ENCODE peak calls at places on chromosomes 16 and 17, in eight cellular contexts. One of them, this sample, is unnamed.
A peak's percentile ranks its signal among the peaks of the same experiment; 100 is the strongest.

GRCh38 chr16:67546761-67547422 is 15.4 kb upstream of the CTCF start:
- DNase-seq in Peyer's patch: peak; percentile 94
- DNase-seq in H9: peak; percentile 88
- DNase-seq in mammary epithelial cell: peak; percentile 45
- DNase-seq in psoas muscle: peak; percentile 87
- DNase-seq in uterus: peak; percentile 66
- DNase-seq in cardiac muscle cell: peak; percentile 81
- DNase-seq in pancreas: peak; percentile 91
- DNase-seq in this sample: peak; percentile 89

GRCh38 chr16:21708533-21709115 is 44.9 kb downstream of the OTOA start:
- DNase-seq in psoas muscle: peak; percentile 56
- DNase-seq in H9: peak; percentile 56
- DNase-seq in cardiac muscle cell: peak; percentile 80
- DNase-seq in mammary epithelial cell: peak; percentile 60
- DNase-seq in pancreas: no peak
- DNase-seq in Peyer's patch: peak; percentile 95
- DNase-seq in uterus: peak; percentile 73
- DNase-seq in this sample: no peak

GRCh38 chr16:3235856-3236669 is 1.1 kb upstream of the ZNF200 start:
- DNase-seq in Peyer's patch: peak; percentile 74
- DNase-seq in H9: peak; percentile 72
- DNase-seq in pancreas: no peak
- DNase-seq in cardiac muscle cell: peak; percentile 3
- DNase-seq in mammary epithelial cell: peak; percentile 26
- DNase-seq in uterus: peak; percentile 37
- DNase-seq in psoas muscle: peak; percentile 68
- DNase-seq in this sample: peak; percentile 59

GRCh38 chr17:48647103-48647963 is 21.2 kb upstream of the HOXB9 start:
- DNase-seq in mammary epithelial cell: no peak
- DNase-seq in uterus: no peak
- DNase-seq in H9: peak; percentile 87
- DNase-seq in cardiac muscle cell: no peak
- DNase-seq in pancreas: no peak
- DNase-seq in psoas muscle: no peak
- DNase-seq in Peyer's patch: no peak
- DNase-seq in this sample: no peak

GRCh38 chr17:80830020-80830780 is 161.4 kb upstream of the CHMP6 start:
- DNase-seq in cardiac muscle cell: no peak
- DNase-seq in pancreas: no peak
- DNase-seq in mammary epithelial cell: no peak
- DNase-seq in Peyer's patch: no peak
- DNase-seq in uterus: no peak
- DNase-seq in H9: no peak
- DNase-seq in psoas muscle: peak; percentile 47
- DNase-seq in this sample: no peak

GRCh38 chr16:83826146-83826913 is 18.6 kb downstream of the HSBP1 start:
- DNase-seq in mammary epithelial cell: peak; percentile 85
- DNase-seq in H9: peak; percentile 83
- DNase-seq in psoas muscle: peak; percentile 94
- DNase-seq in pancreas: peak; percentile 92
- DNase-seq in Peyer's patch: peak; percentile 94
- DNase-seq in cardiac muscle cell: peak; percentile 83
- DNase-seq in uterus: peak; percentile 85
- DNase-seq in this sample: peak; percentile 81

GRCh38 chr17:42674755-42675347 is 1.9 kb downstream of the PLEKHH3 start:
- DNase-seq in mammary epithelial cell: no peak
- DNase-seq in uterus: no peak
- DNase-seq in psoas muscle: peak; percentile 65
- DNase-seq in H9: peak; percentile 91
- DNase-seq in pancreas: peak; percentile 89
- DNase-seq in cardiac muscle cell: no peak
- DNase-seq in Peyer's patch: no peak
- DNase-seq in this sample: no peak

GRCh38 chr17:74502866-74503265 is 28.4 kb downstream of the CD300LB start:
- DNase-seq in pancreas: no peak
- DNase-seq in Peyer's patch: peak; percentile 27
- DNase-seq in cardiac muscle cell: no peak
- DNase-seq in psoas muscle: no peak
- DNase-seq in mammary epithelial cell: no peak
- DNase-seq in H9: no peak
- DNase-seq in uterus: no peak
- DNase-seq in this sample: no peak

GRCh38 chr17:73043686-73044581 is 48.6 kb downstream of the SLC39A11 start:
- DNase-seq in pancreas: no peak
- DNase-seq in cardiac muscle cell: no peak
- DNase-seq in mammary epithelial cell: peak; percentile 53
- DNase-seq in H9: no peak
- DNase-seq in uterus: no peak
- DNase-seq in psoas muscle: no peak
- DNase-seq in Peyer's patch: no peak
- DNase-seq in this sample: no peak

GRCh38 chr16:71883849-71884638 is at the start of gene ZNF821:
- DNase-seq in pancreas: peak; percentile 88
- DNase-seq in mammary epithelial cell: peak; percentile 54
- DNase-seq in psoas muscle: peak; percentile 86
- DNase-seq in cardiac muscle cell: peak; percentile 97
- DNase-seq in uterus: peak; percentile 82
- DNase-seq in Peyer's patch: peak; percentile 90
- DNase-seq in H9: peak; percentile 92
- DNase-seq in this sample: peak; percentile 82

GRCh38 chr17:75344664-75345063 is 55.4 kb upstream of the SLC25A19 start:
- DNase-seq in cardiac muscle cell: no peak
- DNase-seq in pancreas: no peak
- DNase-seq in uterus: no peak
- DNase-seq in H9: peak; percentile 76
- DNase-seq in mammary epithelial cell: no peak
- DNase-seq in Peyer's patch: no peak
- DNase-seq in psoas muscle: no peak
- DNase-seq in this sample: peak; percentile 13

GRCh38 chr16:10923650-10924214 is 18.5 kb downstream of the DEXI start:
- DNase-seq in uterus: no peak
- DNase-seq in Peyer's patch: peak; percentile 71
- DNase-seq in H9: no peak
- DNase-seq in psoas muscle: peak; percentile 95
- DNase-seq in pancreas: peak; percentile 80
- DNase-seq in mammary epithelial cell: no peak
- DNase-seq in cardiac muscle cell: no peak
- DNase-seq in this sample: peak; percentile 98

GRCh38 chr16:68760671-68761275 is 23.7 kb downstream of the CDH1 start:
- DNase-seq in cardiac muscle cell: no peak
- DNase-seq in Peyer's patch: peak; percentile 58
- DNase-seq in pancreas: no peak
- DNase-seq in psoas muscle: no peak
- DNase-seq in H9: no peak
- DNase-seq in uterus: no peak
- DNase-seq in mammary epithelial cell: peak; percentile 99
- DNase-seq in this sample: no peak

GRCh38 chr16:11032922-11033291 is 88.5 kb downstream of the CLEC16A start:
- DNase-seq in psoas muscle: peak; percentile 67
- DNase-seq in mammary epithelial cell: no peak
- DNase-seq in cardiac muscle cell: peak; percentile 32
- DNase-seq in pancreas: no peak
- DNase-seq in Peyer's patch: no peak
- DNase-seq in H9: no peak
- DNase-seq in uterus: peak; percentile 86
- DNase-seq in this sample: no peak

GRCh38 chr16:457732-458400 is 32.4 kb downstream of the RAB11FIP3 start:
- DNase-seq in mammary epithelial cell: no peak
- DNase-seq in pancreas: no peak
- DNase-seq in Peyer's patch: no peak
- DNase-seq in cardiac muscle cell: peak; percentile 47
- DNase-seq in uterus: no peak
- DNase-seq in H9: no peak
- DNase-seq in psoas muscle: no peak
- DNase-seq in this sample: no peak

GRCh38 chr17:50097907-50098306 is 2.8 kb downstream of the PDK2 start:
- DNase-seq in pancreas: no peak
- DNase-seq in uterus: no peak
- DNase-seq in cardiac muscle cell: no peak
- DNase-seq in psoas muscle: no peak
- DNase-seq in Peyer's patch: no peak
- DNase-seq in H9: no peak
- DNase-seq in mammary epithelial cell: no peak
- DNase-seq in this sample: peak; percentile 54
- H3K27ac ChIP-seq in pancreas: no peak overlapping the region
- H3K27ac ChIP-seq in uterus: no peak overlapping the region
- H3K27ac ChIP-seq in cardiac muscle cell: no peak overlapping the region
- H3K27ac ChIP-seq in psoas muscle: peak overlapping the region; percentile 88
- H3K27ac ChIP-seq in Peyer's patch: no peak overlapping the region
- H3K27ac ChIP-seq in H9: no peak overlapping the region
- H3K27ac ChIP-seq in mammary epithelial cell: no peak overlapping the region
- H3K27ac ChIP-seq in this sample: no peak overlapping the region

GRCh38 chr17:58534331-58534730 is 19.9 kb upstream of the MTMR4 start:
- DNase-seq in psoas muscle: no peak
- DNase-seq in cardiac muscle cell: no peak
- DNase-seq in pancreas: no peak
- DNase-seq in H9: no peak
- DNase-seq in mammary epithelial cell: no peak
- DNase-seq in uterus: no peak
- DNase-seq in Peyer's patch: no peak
- DNase-seq in this sample: no peak
- TF ChIP-seq CTCF in psoas muscle: no peak
- TF ChIP-seq CTCF in cardiac muscle cell: no peak
- TF ChIP-seq CTCF in pancreas: no peak
- TF ChIP-seq CTCF in H9: peak; percentile 41
- TF ChIP-seq CTCF in mammary epithelial cell: no peak
- TF ChIP-seq CTCF in uterus: no peak
- TF ChIP-seq CTCF in Peyer's patch: no peak
- TF ChIP-seq CTCF in this sample: no peak

GRCh38 chr17:77685881-77686486 is 272.5 kb upstream of the TNRC6C start:
- DNase-seq in Peyer's patch: no peak
- DNase-seq in pancreas: no peak
- DNase-seq in cardiac muscle cell: no peak
- DNase-seq in H9: no peak
- DNase-seq in psoas muscle: no peak
- DNase-seq in uterus: no peak
- DNase-seq in mammary epithelial cell: no peak
- DNase-seq in this sample: no peak
- H3K27me3 ChIP-seq in Peyer's patch: no peaks in the 10 kb centered on the region
- H3K27me3 ChIP-seq in pancreas: peaks cover 8% of the 10 kb centered on the region
- H3K27me3 ChIP-seq in cardiac muscle cell: no peaks in the 10 kb centered on the region
- H3K27me3 ChIP-seq in H9: no peaks in the 10 kb centered on the region
- H3K27me3 ChIP-seq in psoas muscle: no peaks in the 10 kb centered on the region
- H3K27me3 ChIP-seq in uterus: no peaks in the 10 kb centered on the region
- H3K27me3 ChIP-seq in mammary epithelial cell: no peaks in the 10 kb centered on the region
- H3K27me3 ChIP-seq in this sample: no peaks in the 10 kb centered on the region

GRCh38 chr16:66372078-66372897 is 5.8 kb downstream of the CDH5 start:
- DNase-seq in Peyer's patch: no peak
- DNase-seq in pancreas: no peak
- DNase-seq in cardiac muscle cell: no peak
- DNase-seq in mammary epithelial cell: no peak
- DNase-seq in uterus: no peak
- DNase-seq in psoas muscle: no peak
- DNase-seq in H9: no peak
- DNase-seq in this sample: no peak

GRCh38 chr16:66369055-66369592 is 2.6 kb downstream of the CDH5 start:
- DNase-seq in psoas muscle: no peak
- DNase-seq in mammary epithelial cell: no peak
- DNase-seq in pancreas: no peak
- DNase-seq in H9: no peak
- DNase-seq in cardiac muscle cell: no peak
- DNase-seq in Peyer's patch: no peak
- DNase-seq in uterus: peak; percentile 38
- DNase-seq in this sample: no peak

GRCh38 chr16:66372898-66373155 is 6.3 kb downstream of the CDH5 start:
- DNase-seq in psoas muscle: no peak
- DNase-seq in Peyer's patch: peak; percentile 22
- DNase-seq in cardiac muscle cell: no peak
- DNase-seq in uterus: no peak
- DNase-seq in H9: no peak
- DNase-seq in mammary epithelial cell: no peak
- DNase-seq in pancreas: no peak
- DNase-seq in this sample: no peak

GRCh38 chr16:66373667-66374066 is 7.2 kb downstream of the CDH5 start:
- DNase-seq in pancreas: no peak
- DNase-seq in mammary epithelial cell: no peak
- DNase-seq in uterus: no peak
- DNase-seq in H9: no peak
- DNase-seq in cardiac muscle cell: no peak
- DNase-seq in Peyer's patch: no peak
- DNase-seq in psoas muscle: no peak
- DNase-seq in this sample: no peak

DNA sequence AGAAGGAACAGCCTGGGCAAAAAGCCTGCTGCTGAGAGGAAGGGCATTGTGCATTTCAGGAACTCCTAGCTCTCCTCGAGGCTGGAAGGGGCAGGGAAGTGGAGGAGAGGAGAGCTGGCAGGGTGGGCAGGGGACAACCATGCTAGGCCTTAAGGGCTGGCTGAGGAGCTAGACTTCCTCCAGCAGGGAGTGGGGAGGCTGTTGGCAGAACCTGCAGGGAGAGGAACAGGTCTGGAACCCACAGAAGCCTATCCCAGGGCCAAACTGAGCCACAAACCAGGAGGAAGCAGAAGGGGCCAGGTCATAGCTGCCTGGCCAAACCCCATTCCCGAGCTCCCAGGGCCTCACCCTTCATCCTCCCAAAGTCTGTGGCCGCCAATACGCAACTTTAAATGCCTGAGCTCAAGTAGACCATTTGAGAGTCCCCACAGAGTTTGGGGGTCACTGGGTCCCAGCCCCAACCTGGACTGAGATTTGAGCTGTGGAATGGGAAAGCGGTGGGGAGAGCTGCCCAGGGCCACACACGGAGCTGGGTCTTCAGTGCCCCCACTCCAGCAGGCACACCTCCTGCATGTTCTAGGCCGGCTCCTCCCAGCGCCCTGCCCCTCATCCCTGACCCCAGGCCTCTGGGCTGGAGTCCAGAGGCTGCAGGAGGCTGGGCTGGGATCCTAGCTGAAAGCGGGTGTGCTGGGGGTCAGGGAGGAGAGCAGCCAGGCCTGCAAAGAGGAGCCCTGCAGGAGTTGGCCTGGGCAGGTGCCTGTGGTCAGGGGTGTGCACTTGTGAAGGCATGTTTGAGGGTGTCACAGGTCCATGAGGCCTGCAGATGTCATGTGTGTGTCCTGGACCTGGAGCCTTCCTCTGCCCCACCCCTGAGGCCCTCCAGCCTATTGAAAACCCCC is 4.5 kb downstream of the CDH5 start:
- DNase-seq in Peyer's patch: no peak
- DNase-seq in psoas muscle: no peak
- DNase-seq in H9: no peak
- DNase-seq in mammary epithelial cell: no peak
- DNase-seq in cardiac muscle cell: no peak
- DNase-seq in pancreas: no peak
- DNase-seq in uterus: no peak
- DNase-seq in this sample: peak; percentile 14
- H3K27ac ChIP-seq in Peyer's patch: no peak overlapping the region
- H3K27ac ChIP-seq in psoas muscle: no peak overlapping the region
- H3K27ac ChIP-seq in H9: no peak overlapping the region
- H3K27ac ChIP-seq in mammary epithelial cell: no peak overlapping the region
- H3K27ac ChIP-seq in cardiac muscle cell: no peak overlapping the region
- H3K27ac ChIP-seq in pancreas: no peak overlapping the region
- H3K27ac ChIP-seq in uterus: peak overlapping the region; percentile 79
- H3K27ac ChIP-seq in this sample: no peak overlapping the region

GRCh38 chr16:17927015-17927414 is 409.5 kb downstream of the NPIPA8 start:
- DNase-seq in H9: no peak
- DNase-seq in psoas muscle: no peak
- DNase-seq in Peyer's patch: no peak
- DNase-seq in mammary epithelial cell: no peak
- DNase-seq in pancreas: no peak
- DNase-seq in cardiac muscle cell: no peak
- DNase-seq in uterus: no peak
- DNase-seq in this sample: no peak

GRCh38 chr16:17930280-17930679 is 406.3 kb downstream of the NPIPA8 start:
- DNase-seq in H9: no peak
- DNase-seq in mammary epithelial cell: no peak
- DNase-seq in pancreas: no peak
- DNase-seq in Peyer's patch: no peak
- DNase-seq in uterus: no peak
- DNase-seq in cardiac muscle cell: no peak
- DNase-seq in psoas muscle: no peak
- DNase-seq in this sample: no peak
- TF ChIP-seq CTCF in H9: peak; percentile 52
- TF ChIP-seq CTCF in mammary epithelial cell: no peak
- TF ChIP-seq CTCF in pancreas: no peak
- TF ChIP-seq CTCF in Peyer's patch: no peak
- TF ChIP-seq CTCF in uterus: no peak
- TF ChIP-seq CTCF in cardiac muscle cell: no peak
- TF ChIP-seq CTCF in psoas muscle: no peak
- TF ChIP-seq CTCF in this sample: no peak